ENCODE peak calls at places on chromosomes 4 and X, in four cellular contexts. B is stimulated activated CD4-positive, alpha-beta T cell treated with anti-CD3 and anti-CD28 coated beads, Interleukin-4, amount 100 ng/mL, for 4 hours; U is ecto neural progenitor cell; X is erythroblast. J is an unnamed sample.

GRCh38 chrX:54415534-54416350 is 24.5 kb upstream of the TSR2 start:
- DNase-seq in B (no peak), U (no peak), X (no peak), J (no peak)

GRCh38 chr4:15457401-15458201 is 12.1 kb upstream of the CC2D2A start:
- DNase-seq in B (no peak), U (no peak), X (peak), J (peak)

GRCh38 chr4:150072906-150073714 is 5.1 kb upstream of the DCLK2 start:
- DNase-seq in B (no peak), U (no peak), X (no peak), J (no peak)

GRCh38 chr4:65911720-65912119 is 241.4 kb upstream of the EPHA5 start:
- DNase-seq in B (no peak), U (no peak), X (no peak), J (no peak)

GRCh38 chrX:135081695-135082094 is 29.8 kb upstream of the RTL8A start:
- DNase-seq in B (no peak), U (no peak), X (no peak), J (no peak)

GRCh38 chr4:20370284-20370683 is 118.6 kb downstream of the SLIT2 start:
- DNase-seq in B (no peak), U (no peak), X (no peak), J (no peak)

GRCh38 chrX:155888139-155888538 is 7.0 kb downstream of the VAMP7 start:
- DNase-seq in B (no peak), U (no peak), X (peak), J (no peak)

GRCh38 chrX:98605941-98606340 is 1722.2 kb downstream of the RPA4 start:
- DNase-seq in B (no peak), U (no peak), X (no peak), J (no peak)

GRCh38 chr4:5774416-5775056 is 63.5 kb downstream of the EVC start:
- DNase-seq in B (no peak), U (no peak), X (no peak), J (no peak)

GRCh38 chrX:15301924-15302323 is 13.5 kb downstream of the ASB11 start:
- DNase-seq in B (no peak), U (no peak), X (no peak), J (no peak)

GRCh38 chr4:156949373-156949814 is 22.2 kb downstream of the PDGFC start:
- DNase-seq in B (no peak), U (no peak), X (peak), J (no peak)

GRCh38 chr4:163548481-163549243 is 54.2 kb downstream of the TMA16 start:
- DNase-seq in B (no peak), U (no peak), X (peak), J (no peak)

GRCh38 chr4:168877779-168878491 is 132.1 kb downstream of the CBR4 start:
- DNase-seq in B (peak), U (peak), X (peak), J (no peak)

GRCh38 chrX:110691446-110691845 is 104.2 kb downstream of the CHRDL1 start:
- DNase-seq in B (no peak), U (no peak), X (no peak), J (no peak)

GRCh38 chrX:142804085-142804484 is 221.6 kb upstream of the SPANXN4 start:
- DNase-seq in B (no peak), U (no peak), X (no peak), J (no peak)

GRCh38 chrX:39645059-39645895 is 452.5 kb downstream of the BCOR start:
- DNase-seq in B (peak), U (peak), X (no peak), J (peak)

GRCh38 chr4:88054909-88055308 is 47.5 kb downstream of the PKD2 start:
- DNase-seq in B (no peak), U (no peak), X (peak), J (no peak)

J was measured in T1000.